ENCODE peak calls at places on chromosomes 7 and 10, in seven cellular contexts. U, C, O, J, A, I and V are unnamed samples. For H3K9me3 and H3K36me3, the result is how much of the 10 kb centered on the place peaks cover.

GRCh38 chr10:102713483-102713813 is 749 bp downstream of the ARL3 start:
- DNase-seq in U (peak), C (no peak), O (no peak), J (no peak), A (no peak), I (no peak), V (no peak)

GRCh38 chr10:127534511-127534910 is 14.6 kb upstream of the NPS start:
- DNase-seq in U (no peak), C (no peak), O (peak), J (no peak), A (no peak), I (no peak), V (no peak)

GRCh38 chr10:23100331-23101030 is 5.1 kb downstream of the MSRB2 start:
- DNase-seq in U (no peak), C (no peak), O (no peak), J (no peak), A (no peak), I (no peak), V (no peak)

GRCh38 chr7:37786741-37787569 is 61.4 kb upstream of the NME8 start:
- DNase-seq in U (no peak), C (no peak), O (no peak), J (no peak), A (no peak), I (no peak), V (no peak)

GRCh38 chr7:101617451-101618206 is 11.5 kb downstream of the MYL10 start:
- DNase-seq in U (no peak), C (no peak), O (no peak), J (no peak), A (no peak), I (no peak), V (no peak)

GRCh38 chr10:17200885-17201164 is 647 bp downstream of the TRDMT1 start:
- DNase-seq in U (peak), C (no peak), O (no peak), J (peak), A (no peak), I (peak), V (peak)

GRCh38 chr7:39022796-39023195 is 45.1 kb downstream of the POU6F2 start:
- DNase-seq in U (no peak), C (no peak), O (no peak), J (no peak), A (no peak), I (no peak), V (no peak)

GRCh38 chr10:114309111-114309651 is 70.1 kb downstream of the VWA2 start:
- DNase-seq in U (peak), C (no peak), O (no peak), J (no peak), A (no peak), I (peak), V (no peak)

GRCh38 chr10:43136995-43137700 is 1.1 kb upstream of the CSGALNACT2 start:
- DNase-seq in U (peak), C (no peak), O (peak), J (no peak), A (no peak), I (peak), V (no peak)

GRCh38 chr7:66099551-66100407 is 14.9 kb upstream of the CRCP start:
- DNase-seq in U (peak), C (peak), O (peak), J (peak), A (no peak), I (peak), V (peak)

GRCh38 chr7:99038086-99038855 is 105.6 kb downstream of the SMURF1 start:
- DNase-seq in U (no peak), C (no peak), O (no peak), J (no peak), A (no peak), I (no peak), V (no peak)

GRCh38 chr7:99039384-99039891 is 104.5 kb downstream of the SMURF1 start:
- DNase-seq in U (no peak), C (no peak), O (no peak), J (no peak), A (no peak), I (no peak), V (no peak)

GRCh38 chr7:99040104-99040958 is 103.6 kb downstream of the SMURF1 start:
- DNase-seq in U (peak), C (peak), O (peak), J (peak), A (peak), I (peak), V (peak)

GRCh38 chr7:99042957-99043356 is 101.0 kb downstream of the SMURF1 start:
- DNase-seq in U (peak), C (no peak), O (no peak), J (no peak), A (no peak), I (no peak), V (no peak)

DNA sequence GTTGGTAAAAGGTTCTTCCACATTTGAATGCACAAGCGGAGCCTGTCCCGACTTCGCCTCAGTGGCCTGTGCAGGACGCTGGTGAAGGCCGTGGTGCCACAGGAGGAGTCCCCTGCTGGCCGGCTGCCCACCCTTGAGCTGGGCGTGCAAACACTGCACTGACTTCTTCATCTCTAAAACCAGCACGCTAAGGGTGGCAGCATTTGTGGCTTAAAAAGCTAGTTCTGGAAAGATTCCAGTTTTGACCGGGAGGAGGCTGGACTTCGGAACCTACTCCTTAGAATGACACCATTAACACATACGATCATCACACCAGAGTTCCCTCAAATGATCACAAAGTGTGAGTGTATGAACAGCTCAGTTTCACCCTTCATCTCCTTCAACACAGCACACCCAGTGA is 102.4 kb downstream of the SMURF1 start:
- DNase-seq in U (no peak), C (no peak), O (no peak), J (no peak), A (no peak), I (no peak), V (no peak)
- H3K27ac ChIP-seq in U (no peak), C (peak), O (no peak), J (no peak), A (no peak), I (no peak), V (peak)

GRCh38 chr7:155964543-155964942 is 152.3 kb upstream of the SHH start:
- DNase-seq in U (no peak), C (no peak), O (no peak), J (peak), A (no peak), I (no peak), V (no peak)
- H3K9me3 ChIP-seq in U (under half), C (under half), O (under half), J (under half), A (under half), I (under half), V (under half)

GRCh38 chr10:77809336-77809735 is 117.2 kb downstream of the DLG5 start:
- DNase-seq in U (no peak), C (peak), O (no peak), J (no peak), A (no peak), I (no peak), V (no peak)

GRCh38 chr10:77805676-77806075 is 120.9 kb downstream of the DLG5 start:
- DNase-seq in U (no peak), C (peak), O (no peak), J (no peak), A (no peak), I (no peak), V (no peak)

GRCh38 chr10:77804371-77804770 is 122.2 kb downstream of the DLG5 start:
- DNase-seq in U (no peak), C (no peak), O (no peak), J (no peak), A (no peak), I (no peak), V (no peak)

GRCh38 chr10:77807706-77808105 is 118.8 kb downstream of the DLG5 start:
- DNase-seq in U (no peak), C (peak), O (no peak), J (no peak), A (no peak), I (no peak), V (no peak)

GRCh38 chr10:77806511-77807157 is 119.9 kb downstream of the DLG5 start:
- DNase-seq in U (no peak), C (peak), O (no peak), J (no peak), A (no peak), I (no peak), V (no peak)
- H3K36me3 ChIP-seq in U (half or more), C (half or more), O (half or more), J (under half), A (under half), I (under half), V (half or more)

GRCh38 chr10:95295031-95295755 is 4.4 kb upstream of the PDLIM1 start:
- DNase-seq in U (peak), C (peak), O (no peak), J (no peak), A (no peak), I (peak), V (peak)
- H3K27ac ChIP-seq in U (peak), C (no peak), O (no peak), J (no peak), A (no peak), I (no peak), V (peak)